ENCODE peak calls at places on chromosomes 12 and 14, in seven cellular contexts. One of them, this sample, is unnamed.
A peak's percentile ranks its signal among the peaks of the same experiment; 100 is the strongest.

GRCh38 chr12:60501124-60501729 is 905.4 kb downstream of the SLC16A7 start:
- DNase-seq in upper lobe of left lung: no peak
- DNase-seq in upper lobe of right lung: no peak
- DNase-seq in adipocyte: peak; percentile 17
- DNase-seq in aorta: no peak
- DNase-seq in psoas muscle: no peak
- DNase-seq in fibroblast of lung: peak; percentile 71
- DNase-seq in this sample: no peak

GRCh38 chr14:100593751-100594624 is 6.8 kb upstream of the BEGAIN start:
- DNase-seq in upper lobe of left lung: peak; percentile 77
- DNase-seq in upper lobe of right lung: peak; percentile 49
- DNase-seq in adipocyte: no peak
- DNase-seq in aorta: peak; percentile 21
- DNase-seq in psoas muscle: peak; percentile 5
- DNase-seq in fibroblast of lung: no peak
- DNase-seq in this sample: peak; percentile 41

GRCh38 chr12:5433840-5434646 is 2.1 kb downstream of the NTF3 start:
- DNase-seq in upper lobe of left lung: no peak
- DNase-seq in upper lobe of right lung: no peak
- DNase-seq in adipocyte: no peak
- DNase-seq in aorta: no peak
- DNase-seq in psoas muscle: no peak
- DNase-seq in fibroblast of lung: no peak
- DNase-seq in this sample: no peak

GRCh38 chr12:89349814-89350213 is 2.5 kb downstream of the DUSP6 start:
- DNase-seq in upper lobe of left lung: no peak
- DNase-seq in upper lobe of right lung: no peak
- DNase-seq in adipocyte: peak; percentile 68
- DNase-seq in aorta: peak; percentile 53
- DNase-seq in psoas muscle: peak; percentile 31
- DNase-seq in fibroblast of lung: peak; percentile 71
- DNase-seq in this sample: no peak

GRCh38 chr14:101547961-101548669 is 13.2 kb upstream of the DIO3 start:
- DNase-seq in upper lobe of left lung: peak; percentile 58
- DNase-seq in upper lobe of right lung: no peak
- DNase-seq in adipocyte: no peak
- DNase-seq in aorta: peak; percentile 25
- DNase-seq in psoas muscle: no peak
- DNase-seq in fibroblast of lung: no peak
- DNase-seq in this sample: no peak

GRCh38 chr14:88380405-88380804 is 5.1 kb upstream of the SPATA7 start:
- DNase-seq in upper lobe of left lung: no peak
- DNase-seq in upper lobe of right lung: no peak
- DNase-seq in adipocyte: peak; percentile 12
- DNase-seq in aorta: no peak
- DNase-seq in psoas muscle: no peak
- DNase-seq in fibroblast of lung: peak; percentile 18
- DNase-seq in this sample: no peak

GRCh38 chr12:68482014-68482413 is 128.7 kb upstream of the RAP1B start:
- DNase-seq in upper lobe of left lung: no peak
- DNase-seq in upper lobe of right lung: no peak
- DNase-seq in adipocyte: no peak
- DNase-seq in aorta: no peak
- DNase-seq in psoas muscle: no peak
- DNase-seq in fibroblast of lung: no peak
- DNase-seq in this sample: no peak

GRCh38 chr12:55730447-55730820 is 1.6 kb upstream of the CD63 start:
- DNase-seq in upper lobe of left lung: no peak
- DNase-seq in upper lobe of right lung: no peak
- DNase-seq in adipocyte: no peak
- DNase-seq in aorta: no peak
- DNase-seq in psoas muscle: no peak
- DNase-seq in fibroblast of lung: no peak
- DNase-seq in this sample: no peak

GRCh38 chr14:49688701-49689030 is 652 bp upstream of the POLE2 start:
- DNase-seq in upper lobe of left lung: no peak
- DNase-seq in upper lobe of right lung: no peak
- DNase-seq in adipocyte: no peak
- DNase-seq in aorta: no peak
- DNase-seq in psoas muscle: no peak
- DNase-seq in fibroblast of lung: no peak
- DNase-seq in this sample: no peak
- H3K4me3 ChIP-seq in upper lobe of left lung: peak overlapping the region; percentile 57
- H3K4me3 ChIP-seq in upper lobe of right lung: peak overlapping the region; percentile 82
- H3K4me3 ChIP-seq in adipocyte: peak overlapping the region; percentile 89
- H3K4me3 ChIP-seq in aorta: no peak overlapping the region
- H3K4me3 ChIP-seq in psoas muscle: peak overlapping the region; percentile 70
- H3K4me3 ChIP-seq in fibroblast of lung: no peak overlapping the region
- H3K4me3 ChIP-seq in this sample: peak overlapping the region; percentile 82

DNA sequence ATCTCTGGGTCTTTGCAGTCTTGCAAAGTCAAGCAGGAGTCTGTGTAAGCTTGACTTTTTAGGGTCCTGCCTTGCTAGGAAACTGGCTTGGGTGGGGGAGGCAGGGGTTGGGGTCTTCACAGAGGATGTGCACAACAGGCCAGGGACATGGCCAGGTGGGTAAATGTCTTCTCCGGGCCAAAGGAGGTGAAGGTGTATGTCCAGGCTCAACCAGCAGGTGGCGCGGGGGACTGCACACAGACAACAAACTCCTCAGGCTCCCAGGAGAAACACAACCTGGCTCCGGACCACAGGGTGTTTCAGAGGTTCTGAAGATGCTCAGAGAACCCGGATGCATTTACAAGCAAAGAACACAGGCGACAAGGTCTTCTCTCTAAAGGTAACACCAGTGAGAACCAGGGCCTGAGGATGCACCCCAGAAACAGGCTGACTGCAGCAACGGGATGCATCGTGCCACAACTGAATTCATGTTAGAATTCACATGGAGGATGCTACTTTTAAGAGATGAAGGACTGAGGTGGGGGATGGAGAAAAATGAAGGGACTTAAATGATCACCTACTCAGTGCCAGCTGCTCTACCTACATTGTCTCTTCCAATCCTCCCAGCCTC is 56.0 kb downstream of the PLEKHG3 start:
- DNase-seq in upper lobe of left lung: no peak
- DNase-seq in upper lobe of right lung: peak; percentile 77
- DNase-seq in adipocyte: peak; percentile 55
- DNase-seq in aorta: no peak
- DNase-seq in psoas muscle: peak; percentile 61
- DNase-seq in fibroblast of lung: peak; percentile 11
- DNase-seq in this sample: peak; percentile 74
- H3K4me1 ChIP-seq in upper lobe of left lung: peaks cover 50% of the 10 kb centered on the region
- H3K4me1 ChIP-seq in upper lobe of right lung: peaks cover 39% of the 10 kb centered on the region
- H3K4me1 ChIP-seq in adipocyte: peaks cover 29% of the 10 kb centered on the region
- H3K4me1 ChIP-seq in aorta: peaks cover 2% of the 10 kb centered on the region
- H3K4me1 ChIP-seq in psoas muscle: peaks cover 58% of the 10 kb centered on the region
- H3K4me1 ChIP-seq in fibroblast of lung: peaks cover 34% of the 10 kb centered on the region
- H3K4me1 ChIP-seq in this sample: peaks cover 39% of the 10 kb centered on the region

DNA sequence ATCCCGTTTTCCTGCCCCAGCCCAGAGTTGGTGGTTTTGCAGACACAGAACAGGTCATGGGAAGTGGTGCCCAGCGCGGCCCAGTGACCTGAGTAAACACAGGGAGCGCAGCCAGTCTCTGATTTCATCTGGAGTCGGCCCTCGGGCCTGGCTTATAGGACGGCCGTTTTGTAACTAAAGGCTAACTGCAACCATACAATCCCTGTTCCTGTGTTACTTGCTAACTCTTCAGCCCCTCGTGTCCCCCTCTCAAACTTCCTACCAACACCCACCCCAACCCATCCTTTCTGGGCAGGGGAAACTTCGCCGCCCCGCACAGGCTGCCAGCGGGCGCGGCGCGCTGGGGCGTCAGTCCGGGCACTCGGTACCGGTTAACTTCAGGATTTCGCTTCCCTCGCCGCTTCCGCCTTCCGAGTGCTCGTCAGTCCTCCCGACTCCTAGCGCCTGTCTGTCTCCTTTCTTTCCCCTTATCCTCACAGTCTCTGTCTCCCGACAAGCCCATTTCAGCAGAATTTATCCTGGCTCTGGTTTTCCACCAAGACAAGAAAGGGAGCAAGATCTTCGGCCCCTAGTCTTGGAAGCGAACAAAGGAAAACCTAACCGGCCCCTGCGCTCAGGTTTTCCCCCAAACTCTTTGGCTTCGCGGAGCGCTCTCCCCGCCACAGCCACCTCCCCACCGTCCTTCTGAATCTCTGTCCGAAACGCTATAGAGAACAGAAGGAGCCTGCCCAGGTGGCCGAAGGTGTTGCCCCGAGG is 2.0 kb downstream of the SIX1 start:
- DNase-seq in upper lobe of left lung: peak; percentile 81
- DNase-seq in upper lobe of right lung: no peak
- DNase-seq in adipocyte: peak; percentile 77
- DNase-seq in aorta: peak; percentile 63
- DNase-seq in psoas muscle: peak; percentile 74
- DNase-seq in fibroblast of lung: peak; percentile 75
- DNase-seq in this sample: peak; percentile 53
- H3K4me3 ChIP-seq in upper lobe of left lung: peak overlapping the region; percentile 54
- H3K4me3 ChIP-seq in upper lobe of right lung: peak overlapping the region; percentile 28
- H3K4me3 ChIP-seq in adipocyte: peak overlapping the region; percentile 89
- H3K4me3 ChIP-seq in aorta: peak overlapping the region; percentile 0
- H3K4me3 ChIP-seq in psoas muscle: peak overlapping the region; percentile 91
- H3K4me3 ChIP-seq in fibroblast of lung: peak overlapping the region; percentile 61
- H3K4me3 ChIP-seq in this sample: peak overlapping the region; percentile 56

DNA sequence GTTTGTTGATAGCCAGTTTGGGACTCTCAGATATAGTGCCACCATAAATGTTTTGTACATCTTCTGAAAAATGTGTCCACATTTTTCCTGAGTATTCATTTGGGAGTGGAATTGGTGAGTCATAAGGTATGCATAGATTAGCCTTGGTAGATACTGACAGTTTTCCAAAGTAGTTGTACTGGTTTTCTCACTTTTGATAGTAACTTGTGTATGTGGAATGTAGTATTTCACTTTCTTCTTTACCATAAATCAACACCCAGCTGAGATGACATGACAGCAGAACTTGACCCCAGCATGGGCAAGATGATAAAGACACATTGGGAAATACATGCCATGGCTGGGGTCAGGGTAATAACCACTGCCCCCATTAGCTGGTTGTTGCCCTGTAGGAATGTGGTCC is 5.4 kb downstream of the FBXW8 start:
- DNase-seq in upper lobe of left lung: no peak
- DNase-seq in upper lobe of right lung: no peak
- DNase-seq in adipocyte: peak; percentile 41
- DNase-seq in aorta: no peak
- DNase-seq in psoas muscle: no peak
- DNase-seq in fibroblast of lung: no peak
- DNase-seq in this sample: no peak
- H3K4me1 ChIP-seq in upper lobe of left lung: peaks cover 48% of the 10 kb centered on the region
- H3K4me1 ChIP-seq in upper lobe of right lung: peaks cover 20% of the 10 kb centered on the region
- H3K4me1 ChIP-seq in adipocyte: peaks cover 24% of the 10 kb centered on the region
- H3K4me1 ChIP-seq in aorta: peaks cover 9% of the 10 kb centered on the region
- H3K4me1 ChIP-seq in psoas muscle: no peaks in the 10 kb centered on the region
- H3K4me1 ChIP-seq in fibroblast of lung: peaks cover 6% of the 10 kb centered on the region
- H3K4me1 ChIP-seq in this sample: peaks cover 9% of the 10 kb centered on the region

GRCh38 chr14:70788893-70789292 is 20.4 kb downstream of the MAP3K9 start:
- DNase-seq in upper lobe of left lung: no peak
- DNase-seq in upper lobe of right lung: no peak
- DNase-seq in adipocyte: no peak
- DNase-seq in aorta: no peak
- DNase-seq in psoas muscle: no peak
- DNase-seq in fibroblast of lung: no peak
- DNase-seq in this sample: no peak
- H3K4me3 ChIP-seq in upper lobe of left lung: no peak overlapping the region
- H3K4me3 ChIP-seq in upper lobe of right lung: no peak overlapping the region
- H3K4me3 ChIP-seq in adipocyte: no peak overlapping the region
- H3K4me3 ChIP-seq in aorta: no peak overlapping the region
- H3K4me3 ChIP-seq in psoas muscle: peak overlapping the region; percentile 12
- H3K4me3 ChIP-seq in fibroblast of lung: no peak overlapping the region
- H3K4me3 ChIP-seq in this sample: no peak overlapping the region

DNA sequence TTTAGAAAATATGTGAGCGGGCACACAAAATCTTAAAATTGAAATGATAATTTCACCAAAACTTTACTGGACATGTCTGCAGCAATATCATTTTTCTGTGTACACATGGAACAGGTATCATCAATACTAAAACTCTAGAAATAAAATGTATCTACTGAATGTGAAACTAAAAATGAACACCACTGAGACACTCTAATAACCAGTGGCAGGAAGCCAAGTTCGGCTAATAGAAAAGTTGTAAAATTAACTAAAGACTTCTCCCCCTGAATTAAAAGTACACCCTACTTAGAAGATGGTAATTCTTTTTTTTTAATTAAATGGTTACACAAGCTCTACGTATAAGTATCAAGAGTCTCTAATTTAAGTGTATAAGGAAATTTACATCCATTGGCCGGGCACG is 227.2 kb downstream of the MED13L start:
- DNase-seq in upper lobe of left lung: no peak
- DNase-seq in upper lobe of right lung: no peak
- DNase-seq in adipocyte: no peak
- DNase-seq in aorta: no peak
- DNase-seq in psoas muscle: no peak
- DNase-seq in fibroblast of lung: peak; percentile 30
- DNase-seq in this sample: no peak
- H3K4me1 ChIP-seq in upper lobe of left lung: peaks cover 42% of the 10 kb centered on the region
- H3K4me1 ChIP-seq in upper lobe of right lung: peaks cover 36% of the 10 kb centered on the region
- H3K4me1 ChIP-seq in adipocyte: peaks cover 65% of the 10 kb centered on the region
- H3K4me1 ChIP-seq in aorta: peaks cover 3% of the 10 kb centered on the region
- H3K4me1 ChIP-seq in psoas muscle: peaks cover 70% of the 10 kb centered on the region
- H3K4me1 ChIP-seq in fibroblast of lung: peaks cover 6% of the 10 kb centered on the region
- H3K4me1 ChIP-seq in this sample: peaks cover 9% of the 10 kb centered on the region

GRCh38 chr14:35167496-35167895 is 45.1 kb downstream of the PRORP start:
- DNase-seq in upper lobe of left lung: no peak
- DNase-seq in upper lobe of right lung: no peak
- DNase-seq in adipocyte: no peak
- DNase-seq in aorta: no peak
- DNase-seq in psoas muscle: no peak
- DNase-seq in fibroblast of lung: no peak
- DNase-seq in this sample: no peak
- H3K4me3 ChIP-seq in upper lobe of left lung: no peak overlapping the region
- H3K4me3 ChIP-seq in upper lobe of right lung: no peak overlapping the region
- H3K4me3 ChIP-seq in adipocyte: no peak overlapping the region
- H3K4me3 ChIP-seq in aorta: no peak overlapping the region
- H3K4me3 ChIP-seq in psoas muscle: no peak overlapping the region
- H3K4me3 ChIP-seq in fibroblast of lung: no peak overlapping the region
- H3K4me3 ChIP-seq in this sample: no peak overlapping the region

DNA sequence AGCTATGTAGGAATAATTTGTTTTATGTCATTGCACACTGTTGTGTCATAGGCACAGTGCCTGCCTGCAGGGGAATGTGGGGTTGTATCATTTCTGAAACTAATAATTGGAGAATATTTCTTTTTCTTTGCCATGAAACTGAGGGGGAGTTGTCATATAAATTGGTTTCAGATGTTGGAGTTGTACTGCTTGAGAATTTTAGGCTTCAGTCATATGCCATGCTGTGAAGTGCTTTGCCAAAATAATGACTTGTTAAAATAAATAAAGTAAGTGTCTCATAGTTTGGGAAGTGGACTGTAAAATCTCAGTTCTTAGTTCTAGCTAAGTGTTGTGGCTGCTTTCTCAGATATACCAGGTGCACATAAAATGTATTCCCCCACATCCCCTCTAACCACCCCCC is 116.8 kb downstream of the DAAM1 start:
- DNase-seq in upper lobe of left lung: no peak
- DNase-seq in upper lobe of right lung: no peak
- DNase-seq in adipocyte: peak; percentile 73
- DNase-seq in aorta: no peak
- DNase-seq in psoas muscle: no peak
- DNase-seq in fibroblast of lung: peak; percentile 81
- DNase-seq in this sample: no peak
- H3K4me1 ChIP-seq in upper lobe of left lung: peaks cover 36% of the 10 kb centered on the region
- H3K4me1 ChIP-seq in upper lobe of right lung: peaks cover 25% of the 10 kb centered on the region
- H3K4me1 ChIP-seq in adipocyte: peaks cover 26% of the 10 kb centered on the region
- H3K4me1 ChIP-seq in aorta: peaks cover 20% of the 10 kb centered on the region
- H3K4me1 ChIP-seq in psoas muscle: peaks cover 7% of the 10 kb centered on the region
- H3K4me1 ChIP-seq in fibroblast of lung: peaks cover 18% of the 10 kb centered on the region
- H3K4me1 ChIP-seq in this sample: peaks cover 21% of the 10 kb centered on the region

This sample was measured in kidney.